ENCODE peak calls at places on chromosomes 12 and 14, in eight cellular contexts. X, Y, B, Q, O, F, C and S are unnamed samples.

GRCh38 chr12:122860052-122860853 is 25.0 kb downstream of the HIP1R start:
- DNase-seq in Y (peak), C (peak), Q (peak), X (peak), B (peak), O (peak), F (peak), S (peak)

GRCh38 chr14:93943052-93943451 is 15.9 kb downstream of the FAM181A start:
- DNase-seq in C (no peak), B (no peak), F (peak), X (no peak), O (no peak), Q (no peak), Y (no peak), S (no peak)

GRCh38 chr14:91545946-91546716 is 36.0 kb upstream of the PPP4R3A start:
- DNase-seq in C (no peak), F (no peak), B (no peak), Y (no peak), O (no peak), X (no peak), Q (no peak), S (no peak)

GRCh38 chr14:93906341-93907329 is 20.5 kb upstream of the FAM181A start:
- DNase-seq in C (no peak), F (no peak), O (peak), Y (peak), B (peak), Q (peak), X (peak), S (peak)

GRCh38 chr14:88380405-88380804 is 5.1 kb upstream of the SPATA7 start:
- DNase-seq in C (no peak), O (no peak), F (no peak), X (no peak), B (no peak), Y (no peak), Q (peak), S (peak)

GRCh38 chr12:54725233-54725843 is 77.2 kb upstream of the DCD start:
- DNase-seq in X (no peak), F (no peak), Q (peak), C (no peak), Y (no peak), B (peak), O (no peak), S (peak)

GRCh38 chr14:90666571-90666970 is 149.7 kb downstream of the TTC7B start:
- DNase-seq in Q (no peak), C (no peak), Y (no peak), X (no peak), O (no peak), F (no peak), B (no peak), S (no peak)

GRCh38 chr12:27616356-27617150 is 79.7 kb upstream of the REP15 start:
- DNase-seq in B (no peak), F (no peak), Q (peak), O (no peak), C (no peak), X (no peak), Y (no peak), S (no peak)

GRCh38 chr14:75476274-75476995 is 45.8 kb upstream of the BATF start:
- DNase-seq in X (no peak), Y (no peak), O (peak), Q (peak), B (peak), F (no peak), C (no peak), S (peak)

GRCh38 chr14:102043251-102044025 is 43.4 kb downstream of the HSP90AA1 start:
- DNase-seq in O (no peak), F (no peak), X (no peak), Q (no peak), B (no peak), C (peak), Y (no peak), S (no peak)

GRCh38 chr14:53783256-53783655 is 173.4 kb downstream of the BMP4 start:
- DNase-seq in Y (no peak), B (no peak), O (no peak), C (no peak), X (no peak), Q (no peak), F (no peak), S (no peak)

GRCh38 chr12:99386907-99387306 is 260.6 kb upstream of the GARIN6 start:
- DNase-seq in F (peak), O (no peak), B (no peak), C (no peak), Y (no peak), X (no peak), Q (peak), S (peak)

GRCh38 chr14:30272848-30273563 is 286.0 kb upstream of the G2E3 start:
- DNase-seq in Q (no peak), C (no peak), O (no peak), B (no peak), X (no peak), F (no peak), Y (no peak), S (no peak)

GRCh38 chr12:6635856-6636521 is at the start of gene LPAR5:
- DNase-seq in X (no peak), F (no peak), C (peak), Q (no peak), Y (peak), B (peak), O (peak), S (peak)

GRCh38 chr12:51961834-51962233 is 10.3 kb downstream of the ACVR1B start:
- DNase-seq in F (no peak), B (no peak), X (no peak), O (no peak), C (no peak), Y (no peak), Q (no peak), S (no peak)

GRCh38 chr12:15689751-15690191 is 99.4 kb downstream of the EPS8 start:
- DNase-seq in O (no peak), B (no peak), X (no peak), Y (no peak), Q (no peak), C (no peak), F (no peak), S (no peak)

GRCh38 chr14:20247651-20248246 is 8.7 kb downstream of the OR11H4 start:
- DNase-seq in Y (no peak), B (no peak), O (no peak), X (no peak), C (no peak), Q (no peak), F (no peak), S (no peak)

GRCh38 chr12:126051611-126052107 is 986.4 kb downstream of the AACS start:
- DNase-seq in O (no peak), B (no peak), Q (peak), Y (no peak), X (no peak), C (no peak), F (no peak), S (no peak)

GRCh38 chr14:20501346-20501745 is 4.0 kb upstream of the RNASE10 start:
- DNase-seq in B (no peak), X (no peak), Y (no peak), F (no peak), O (no peak), C (no peak), Q (no peak), S (no peak)

GRCh38 chr12:28568083-28568482 is 377.8 kb downstream of the CCDC91 start:
- DNase-seq in O (no peak), B (no peak), X (no peak), Y (no peak), F (peak), Q (peak), C (no peak), S (no peak)

GRCh38 chr12:3725267-3726115 is 27.4 kb downstream of the CRACR2A start:
- DNase-seq in Q (peak), O (no peak), B (peak), Y (no peak), F (no peak), C (no peak), X (no peak), S (peak)

GRCh38 chr12:56333197-56333678 is 562 bp downstream of the PAN2 start:
- DNase-seq in Q (no peak), Y (no peak), X (no peak), O (no peak), F (no peak), C (no peak), B (no peak), S (no peak)

GRCh38 chr14:34750670-34751069 is 36.3 kb upstream of the CFL2 start:
- DNase-seq in B (no peak), Y (no peak), F (peak), X (no peak), C (no peak), Q (peak), O (no peak), S (no peak)

GRCh38 chr14:92121670-92122350 is at the start of the genes CPSF2 and NDUFB1:
- DNase-seq in X (peak), Q (peak), Y (peak), B (peak), F (no peak), O (peak), C (peak), S (peak)

GRCh38 chr12:73159952-73160351 is 887.8 kb downstream of the TRHDE start:
- DNase-seq in Q (no peak), C (no peak), X (no peak), F (no peak), O (no peak), Y (no peak), B (no peak), S (no peak)

GRCh38 chr12:12804432-12804886 is 8.7 kb upstream of the DDX47 start:
- DNase-seq in O (no peak), X (no peak), Q (no peak), B (no peak), F (peak), C (no peak), Y (no peak), S (no peak)

GRCh38 chr12:104680070-104680469 is 223.3 kb downstream of the CHST11 start:
- DNase-seq in O (no peak), X (no peak), F (no peak), B (no peak), Y (peak), Q (no peak), C (no peak), S (peak)

GRCh38 chr12:123645851-123646250 is 12.2 kb downstream of the GTF2H3 start:
- DNase-seq in F (no peak), Q (no peak), B (no peak), O (no peak), X (no peak), Y (no peak), C (no peak), S (no peak)

GRCh38 chr14:64654072-64654899 is 49.9 kb upstream of the PLEKHG3 start:
- DNase-seq in C (no peak), F (peak), Y (no peak), B (no peak), Q (peak), X (no peak), O (no peak), S (no peak)

GRCh38 chr12:58285551-58285950 is 344.2 kb downstream of the ATP23 start:
- DNase-seq in Y (no peak), F (no peak), O (no peak), X (no peak), Q (no peak), C (no peak), B (peak), S (peak)

GRCh38 chr12:13668880-13669279 is 312.5 kb downstream of the GRIN2B start:
- DNase-seq in Q (no peak), F (no peak), C (no peak), O (no peak), X (no peak), B (no peak), Y (no peak), S (no peak)

GRCh38 chr12:4579305-4580097 is 17.5 kb downstream of the DYRK4 start:
- DNase-seq in F (no peak), X (no peak), Q (peak), O (no peak), C (no peak), B (no peak), Y (no peak), S (peak)

GRCh38 chr12:131105736-131106356 is 152.1 kb downstream of the ADGRD1 start:
- DNase-seq in X (peak), Y (peak), B (peak), Q (no peak), O (no peak), C (no peak), F (no peak), S (peak)

GRCh38 chr14:69713127-69713800 is 53.7 kb upstream of the SRSF5 start:
- DNase-seq in C (peak), Y (no peak), F (no peak), Q (no peak), X (no peak), O (no peak), B (peak), S (peak)

GRCh38 chr12:112627851-112628250 is 163.7 kb upstream of the RPH3A start:
- DNase-seq in F (no peak), B (no peak), O (no peak), Y (no peak), C (no peak), Q (no peak), X (no peak), S (no peak)

GRCh38 chr12:130671556-130671955 is 44.5 kb downstream of the RIMBP2 start:
- DNase-seq in F (no peak), C (no peak), B (no peak), X (no peak), Y (no peak), O (no peak), Q (no peak), S (no peak)

GRCh38 chr14:73753887-73754880 is 40.0 kb upstream of the PNMA1 start:
- DNase-seq in Q (peak), C (no peak), X (no peak), B (peak), Y (no peak), O (no peak), F (no peak), S (peak)

GRCh38 chr14:33618361-33619095 is 332.3 kb downstream of the EGLN3 start:
- DNase-seq in B (no peak), X (no peak), O (no peak), C (no peak), Y (no peak), F (no peak), Q (no peak), S (peak)

DNA sequence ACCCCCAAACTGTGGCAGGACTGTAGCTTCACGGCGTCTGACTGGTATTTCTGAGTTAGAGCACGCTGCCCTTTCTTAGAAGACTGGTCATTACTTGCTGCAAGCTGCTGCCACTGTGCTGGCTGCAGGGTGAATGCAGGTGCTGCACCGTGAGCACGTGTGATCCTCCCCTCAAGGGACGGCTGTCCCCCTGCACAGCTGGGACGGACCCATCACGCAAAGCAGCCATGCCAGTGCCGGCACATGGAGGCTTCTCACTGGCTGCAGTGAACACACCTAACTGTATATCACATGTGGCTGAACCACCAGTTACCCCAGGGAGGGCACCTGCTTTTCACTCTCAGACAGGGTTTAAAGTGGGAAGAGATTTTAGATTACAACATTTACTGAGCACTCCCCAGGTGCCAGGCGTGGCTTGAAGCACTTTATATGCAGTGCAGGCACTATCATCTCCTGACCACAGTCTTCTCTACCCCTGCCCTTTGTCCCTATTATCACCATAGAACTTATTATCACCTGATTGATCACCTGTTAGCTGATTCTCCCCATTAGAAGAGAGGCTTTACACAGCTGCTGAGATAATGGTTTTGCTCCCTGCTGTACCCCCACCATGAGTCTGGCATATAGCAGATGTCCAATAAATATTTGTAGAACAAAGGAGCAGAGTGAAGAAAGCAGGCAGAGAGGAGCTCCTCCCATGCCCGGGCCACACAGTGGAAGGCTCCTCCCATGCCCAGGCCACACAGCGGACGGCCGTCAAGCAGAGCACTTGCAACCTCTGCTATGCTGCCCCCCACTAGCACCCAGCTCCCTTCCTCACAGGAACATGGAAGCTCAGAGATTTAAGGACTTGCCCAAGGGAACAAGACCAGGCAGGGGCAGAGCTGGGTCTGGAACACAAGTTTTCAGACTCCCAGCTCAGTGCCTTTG is 25.9 kb downstream of the SLC25A47 start:
- DNase-seq in B (no peak), F (no peak), O (no peak), Q (no peak), C (no peak), X (no peak), Y (no peak), S (peak)
- H3K27ac ChIP-seq in B (no peak), F (no peak), O (no peak), Q (no peak), C (no peak), X (no peak), Y (no peak), S (no peak)

GRCh38 chr14:82861321-82861720 is 1327.7 kb upstream of the SEL1L start:
- DNase-seq in O (no peak), X (no peak), F (no peak), Q (no peak), Y (no peak), C (no peak), B (no peak), S (no peak)

GRCh38 chr14:82854131-82854530 is 1320.5 kb upstream of the SEL1L start:
- DNase-seq in B (no peak), Y (no peak), F (no peak), O (no peak), Q (no peak), C (no peak), X (no peak), S (peak)

GRCh38 chr14:82854851-82855250 is 1321.2 kb upstream of the SEL1L start:
- DNase-seq in B (no peak), Q (no peak), O (no peak), F (no peak), Y (no peak), C (no peak), X (no peak), S (peak)

DNA sequence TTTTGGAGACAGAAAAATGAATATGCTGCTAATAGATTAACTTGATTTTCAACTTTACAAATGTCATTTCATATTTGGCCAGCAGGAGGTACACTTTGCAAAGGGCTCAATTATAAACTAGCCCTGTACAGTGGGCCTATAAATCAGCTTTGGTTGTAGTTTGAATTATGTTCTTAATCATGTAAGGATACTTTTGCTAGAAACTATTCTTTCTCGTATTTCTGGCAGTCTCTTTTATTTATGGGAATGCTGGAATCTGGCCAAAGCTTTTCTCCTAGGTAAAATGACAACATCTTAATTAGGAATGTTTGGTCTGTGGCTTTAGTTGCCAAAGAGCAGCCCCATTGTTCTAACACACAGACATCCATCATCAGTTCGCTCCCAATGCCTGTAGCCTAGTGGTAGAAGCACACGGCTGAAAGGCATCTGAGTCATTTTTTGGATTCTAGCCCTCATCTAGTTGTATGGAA is 1322.3 kb upstream of the SEL1L start:
- DNase-seq in F (no peak), X (no peak), C (no peak), Q (peak), B (no peak), O (no peak), Y (no peak), S (no peak)
- TF ChIP-seq CTCF in F (peak), X (no peak), C (no peak), Q (peak), B (peak), O (peak), Y (no peak), S (peak)

DNA sequence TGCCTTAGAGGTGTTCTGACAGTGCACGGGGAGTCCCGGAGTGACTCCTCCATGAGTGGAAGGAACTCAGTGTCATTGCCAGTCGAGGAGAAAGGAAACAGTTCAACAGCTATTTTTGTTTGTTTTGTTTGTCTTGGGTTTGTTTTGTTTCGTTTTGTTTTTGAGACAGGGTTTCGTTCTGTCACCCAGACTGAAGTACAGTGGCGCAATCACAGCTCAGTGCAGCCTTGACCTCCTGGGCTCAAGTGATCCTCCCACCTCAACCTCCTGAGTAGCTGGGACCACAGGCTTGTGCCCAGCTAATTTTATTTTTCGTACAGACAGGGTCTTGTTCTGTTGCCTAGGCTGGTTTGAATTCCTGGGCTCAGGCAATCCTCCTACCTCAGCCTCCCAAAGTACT is 13.7 kb downstream of the CKB start:
- DNase-seq in X (no peak), Q (no peak), Y (no peak), B (no peak), F (no peak), C (peak), O (no peak), S (no peak)
- H3K27ac ChIP-seq in X (no peak), Q (no peak), Y (no peak), B (no peak), F (no peak), C (no peak), O (no peak), S (no peak)

GRCh38 chr12:2652401-2653081 is 142.2 kb upstream of the FKBP4 start:
- DNase-seq in X (no peak), Y (no peak), C (no peak), O (no peak), F (no peak), Q (no peak), B (peak), S (peak)
- TF ChIP-seq CTCF in X (no peak), Y (no peak), C (no peak), O (no peak), F (no peak), Q (no peak), B (peak), S (peak)

DNA sequence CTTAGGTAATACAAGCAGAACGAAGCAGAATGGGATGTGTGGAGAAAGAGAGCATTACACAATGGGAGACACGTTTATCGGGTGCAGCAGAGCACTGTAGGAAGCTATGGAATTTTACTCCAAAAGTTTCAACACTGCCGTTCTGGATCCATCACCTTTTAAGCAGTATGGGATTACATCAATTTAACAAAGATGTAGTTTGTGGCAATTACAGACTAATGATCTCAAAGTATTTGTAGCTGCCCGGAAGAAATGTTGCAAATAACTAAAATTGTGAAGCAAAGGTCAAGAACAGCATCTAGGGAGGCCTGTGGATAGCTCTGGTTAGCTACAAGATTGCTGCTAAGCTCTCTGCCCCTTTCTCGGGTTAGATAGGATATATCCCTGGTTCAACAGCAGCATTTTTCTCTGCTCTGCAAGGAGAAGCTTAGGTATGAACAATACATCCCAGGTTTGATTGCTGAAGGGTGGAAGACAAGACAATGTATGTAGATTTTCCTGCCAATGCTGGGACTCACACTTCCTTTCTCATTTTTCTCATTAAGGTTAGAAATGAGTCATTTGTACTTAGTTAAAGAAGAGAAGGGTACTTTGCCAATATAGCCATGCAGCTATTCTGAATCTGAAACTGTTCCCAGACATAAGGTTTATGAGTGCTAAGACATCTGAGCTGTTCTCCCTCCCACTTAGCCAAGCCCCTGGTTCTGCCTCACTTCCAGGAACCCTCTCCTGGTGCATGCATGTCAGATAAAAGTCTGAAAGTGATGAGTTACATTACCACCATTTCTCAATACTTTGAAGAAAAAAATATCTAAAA is 75.0 kb upstream of the HIF1A start:
- DNase-seq in F (peak), B (no peak), O (no peak), Y (no peak), X (no peak), C (no peak), Q (peak), S (no peak)
- H3K27ac ChIP-seq in F (peak), B (no peak), O (no peak), Y (no peak), X (no peak), C (no peak), Q (no peak), S (no peak)

GRCh38 chr14:50954811-50955372 is 10.6 kb upstream of the PYGL start:
- DNase-seq in B (no peak), X (no peak), C (no peak), Y (no peak), Q (peak), O (no peak), F (no peak), S (no peak)
- TF ChIP-seq CTCF in B (peak), X (peak), C (peak), Y (peak), Q (peak), O (peak), F (peak), S (peak)